ENCODE peak calls at places on chromosome 17, in four cellular contexts. K is stomach, A is EH, U is glutamatergic neuron. B is an unnamed sample.

GRCh38 chr17:14325618-14326167 is 24.8 kb downstream of the HS3ST3B1 start:
- DNase-seq in K (no peak), A (no peak), U (no peak), B (no peak)

GRCh38 chr17:48554412-48555090 is 9.6 kb upstream of the HOXB2 start:
- DNase-seq in K (no peak), A (no peak), U (peak; percentile 30), B (no peak)

GRCh38 chr17:199806-200603 is 18.6 kb upstream of the DOC2B start:
- DNase-seq in K (no peak), A (no peak), U (no peak), B (no peak)

GRCh38 chr17:31907342-31907975 is 6.0 kb upstream of the UTP6 start:
- DNase-seq in K (peak; percentile 44), A (peak; percentile 79), U (no peak), B (peak; percentile 57)

GRCh38 chr17:54694287-54694887 is 206.3 kb upstream of the TOM1L1 start:
- DNase-seq in K (no peak), A (no peak), U (no peak), B (no peak)

GRCh38 chr17:77466140-77466539 is 325.4 kb downstream of the SEC14L1 start:
- DNase-seq in K (no peak), A (no peak), U (peak; percentile 74), B (no peak)

GRCh38 chr17:70588003-70588402 is 418.7 kb downstream of the KCNJ2 start:
- DNase-seq in K (no peak), A (no peak), U (no peak), B (no peak)

GRCh38 chr17:1999557-2000251 is 25.4 kb downstream of the RTN4RL1 start:
- DNase-seq in K (peak; percentile 81), A (peak; percentile 77), U (peak; percentile 77), B (peak; percentile 39)

GRCh38 chr17:14340968-14341412 is 40.1 kb downstream of the HS3ST3B1 start:
- DNase-seq in K (no peak), A (no peak), U (no peak), B (no peak)

GRCh38 chr17:42097691-42098661 is at the start of gene ZNF385C:
- DNase-seq in K (peak; percentile 41), A (no peak), U (peak; percentile 45), B (no peak)

GRCh38 chr17:3893003-3893719 is at the start of gene CAMKK1:
- DNase-seq in K (peak; percentile 91), A (peak; percentile 86), U (peak; percentile 93), B (peak; percentile 72)

GRCh38 chr17:75658237-75658636 is 8.7 kb downstream of the RECQL5 start:
- DNase-seq in K (no peak), A (no peak), U (no peak), B (no peak)

GRCh38 chr17:79461041-79461440 is 149.8 kb downstream of the RBFOX3 start:
- DNase-seq in K (no peak), A (peak; percentile 23), U (no peak), B (peak; percentile 34)

GRCh38 chr17:51491416-51491815 is 231.1 kb downstream of the UTP18 start:
- DNase-seq in K (no peak), A (no peak), U (no peak), B (no peak)

GRCh38 chr17:81912441-81913309 is 1.5 kb upstream of the PCYT2 start:
- DNase-seq in K (peak; percentile 65), A (no peak), U (no peak), B (no peak)

GRCh38 chr17:4480929-4481898 is 17.5 kb upstream of the SPNS2 start:
- DNase-seq in K (peak; percentile 78), A (no peak), U (no peak), B (no peak)

GRCh38 chr17:34781571-34782108 is 179.6 kb downstream of the CCT6B start:
- DNase-seq in K (no peak), A (peak; percentile 77), U (no peak), B (peak; percentile 30)

GRCh38 chr17:57853695-57854094 is 3.9 kb upstream of the MRPS23 start:
- DNase-seq in K (peak; percentile 91), A (no peak), U (no peak), B (no peak)